ENCODE peak calls at places on chromosome 2, in six cellular contexts. H is LNCaP clone FGC; I is uterus; J is CD8-positive, alpha-beta T cell; V is AG04450; Y is Peyer's patch. M is an unnamed sample.

GRCh38 chr2:85189606-85190270 is 56.5 kb downstream of the TCF7L1 start:
- DNase-seq in I (no peak), H (no peak), J (no peak), Y (no peak), V (no peak), M (no peak)

GRCh38 chr2:164910091-164910899 is 45.0 kb downstream of the SLC38A11 start:
- DNase-seq in I (no peak), J (no peak), V (peak; percentile 33), H (peak; percentile 64), Y (no peak), M (no peak)

GRCh38 chr2:130870779-130871178 is 34.1 kb downstream of the ARHGEF4 start:
- DNase-seq in V (no peak), J (no peak), I (no peak), H (no peak), Y (no peak), M (no peak)

GRCh38 chr2:161947394-161947793 is 126.6 kb downstream of the DPP4 start:
- DNase-seq in J (no peak), Y (no peak), V (no peak), I (no peak), H (no peak), M (no peak)

GRCh38 chr2:58449286-58450010 is 208.3 kb upstream of the FANCL start:
- DNase-seq in Y (no peak), V (no peak), I (no peak), H (no peak), J (no peak), M (no peak)

GRCh38 chr2:178448968-178449661 is 1.9 kb downstream of the PRKRA start:
- DNase-seq in H (no peak), Y (no peak), V (no peak), J (no peak), I (no peak), M (no peak)

GRCh38 chr2:26649992-26650712 is 9.0 kb upstream of the CIB4 start:
- DNase-seq in Y (peak; percentile 24), V (no peak), H (no peak), I (no peak), J (no peak), M (no peak)

GRCh38 chr2:70534183-70534836 is 19.3 kb downstream of the TGFA start:
- DNase-seq in H (no peak), Y (no peak), V (no peak), I (no peak), J (no peak), M (no peak)

GRCh38 chr2:23381498-23381897 is 3.5 kb upstream of the KLHL29 start:
- DNase-seq in H (no peak), I (no peak), J (no peak), V (no peak), Y (no peak), M (no peak)

GRCh38 chr2:215931256-215931903 is 82.0 kb downstream of the MREG start:
- DNase-seq in J (peak; percentile 32), H (peak; percentile 54), Y (no peak), I (peak; percentile 61), V (peak; percentile 38), M (no peak)

GRCh38 chr2:235595420-235596010 is 101.7 kb downstream of the AGAP1 start:
- DNase-seq in H (peak; percentile 36), Y (peak; percentile 74), I (peak; percentile 73), V (peak; percentile 51), J (no peak), M (peak; percentile 23)

GRCh38 chr2:235591921-235592320 is 98.1 kb downstream of the AGAP1 start:
- DNase-seq in H (no peak), I (no peak), V (no peak), Y (no peak), J (no peak), M (no peak)

GRCh38 chr2:235592430-235592829 is 98.6 kb downstream of the AGAP1 start:
- DNase-seq in I (no peak), H (no peak), V (no peak), Y (no peak), J (no peak), M (no peak)

GRCh38 chr2:235594964-235595363 is 101.1 kb downstream of the AGAP1 start:
- DNase-seq in I (no peak), V (no peak), Y (no peak), H (no peak), J (no peak), M (no peak)

GRCh38 chr2:235594041-235594440 is 100.2 kb downstream of the AGAP1 start:
- DNase-seq in I (no peak), J (no peak), V (peak; percentile 73), H (peak; percentile 57), Y (no peak), M (no peak)
- TF ChIP-seq CTCF in I (peak; percentile 58), J (peak; percentile 44), V (peak; percentile 72), H (peak; percentile 54), Y (peak; percentile 76), M (peak; percentile 60)

GRCh38 chr2:31079665-31080064 is 58.6 kb downstream of the GALNT14 start:
- DNase-seq in I (no peak), J (no peak), Y (no peak), H (no peak), V (no peak), M (no peak)
- TF ChIP-seq CTCF in I (no peak), J (no peak), Y (no peak), H (peak; percentile 4), V (peak; percentile 30), M (no peak)

DNA sequence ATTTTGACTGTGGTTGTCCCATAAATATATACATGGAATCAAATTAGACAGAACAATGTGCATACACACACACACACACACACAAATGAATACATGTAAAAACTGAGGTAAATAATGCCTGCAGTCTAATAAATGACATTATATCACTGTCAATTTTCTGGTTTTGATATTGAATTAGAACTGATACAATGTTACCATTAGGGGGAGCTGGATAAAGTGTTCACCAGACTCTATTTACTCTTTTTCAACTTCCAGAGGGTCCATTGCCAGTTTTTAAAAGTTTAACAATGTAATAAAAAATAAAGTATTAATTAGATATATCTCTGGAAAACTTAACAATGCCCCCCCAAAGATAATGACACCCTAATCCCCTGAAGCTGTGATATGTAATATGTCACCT is 1666.8 kb upstream of the TMEFF2 start:
- DNase-seq in I (no peak), Y (no peak), J (no peak), H (no peak), V (no peak), M (no peak)
- TF ChIP-seq CTCF in I (no peak), Y (no peak), J (no peak), H (no peak), V (no peak), M (no peak)

GRCh38 chr2:43219383-43220228 is 6.8 kb downstream of the ZFP36L2 start:
- DNase-seq in Y (peak; percentile 96), V (no peak), J (peak; percentile 89), H (peak; percentile 39), I (peak; percentile 87), M (no peak)
- TF ChIP-seq CTCF in Y (no peak), V (no peak), J (no peak), H (no peak), I (no peak), M (no peak)

DNA sequence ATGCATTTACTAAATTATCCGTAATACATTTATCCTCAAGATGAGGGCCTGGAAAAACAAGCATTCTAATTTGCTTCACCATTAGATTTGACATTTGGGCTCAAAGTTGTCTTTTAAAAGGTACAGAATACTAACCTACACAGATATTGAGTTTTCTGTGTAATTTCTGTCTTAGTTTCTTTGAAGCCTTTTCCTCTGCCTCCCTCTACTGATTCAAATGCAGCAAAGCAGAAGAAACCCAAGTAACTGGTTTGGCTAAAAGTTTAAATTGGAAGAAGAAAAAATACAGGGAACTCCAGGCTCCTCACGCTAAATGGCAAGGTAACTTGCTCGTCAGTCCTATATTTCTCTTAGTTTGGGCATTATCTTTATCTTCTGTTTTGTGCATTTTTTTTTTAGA is 53.3 kb upstream of the SLC5A7 start:
- DNase-seq in V (no peak), J (no peak), Y (no peak), I (no peak), H (no peak), M (no peak)
- TF ChIP-seq CTCF in V (peak; percentile 50), J (no peak), Y (no peak), I (peak; percentile 30), H (peak; percentile 68), M (peak; percentile 31)

GRCh38 chr2:185291035-185291647 is 447.5 kb upstream of the FSIP2 start:
- DNase-seq in I (no peak), H (no peak), Y (no peak), J (no peak), V (no peak), M (no peak)
- TF ChIP-seq CTCF in I (peak; percentile 10), H (peak; percentile 27), Y (peak; percentile 78), J (no peak), V (peak; percentile 60), M (peak; percentile 62)

DNA sequence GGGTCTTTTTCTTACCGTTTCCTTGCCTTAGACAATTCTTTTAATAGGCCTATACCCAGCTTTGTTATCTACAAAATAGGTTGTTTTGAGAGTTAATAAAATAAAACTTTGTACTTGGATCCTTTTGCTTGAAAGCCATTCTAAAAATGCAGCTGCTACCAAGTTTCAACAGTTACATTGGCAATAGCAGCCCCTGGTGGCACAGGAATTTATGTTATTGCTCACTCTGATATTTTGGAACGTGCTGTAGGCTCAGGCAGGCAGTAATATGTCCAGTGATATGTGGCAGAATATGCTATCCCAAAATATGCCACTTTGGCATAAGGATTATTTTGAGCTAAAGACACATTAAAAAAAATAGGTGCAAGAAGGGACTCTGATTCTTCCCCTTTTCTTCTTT is 6.7 kb upstream of the COMMD1 start:
- DNase-seq in H (no peak), V (no peak), I (no peak), J (no peak), Y (no peak), M (no peak)
- TF ChIP-seq CTCF in H (peak; percentile 65), V (peak; percentile 60), I (no peak), J (no peak), Y (peak; percentile 32), M (peak; percentile 58)

DNA sequence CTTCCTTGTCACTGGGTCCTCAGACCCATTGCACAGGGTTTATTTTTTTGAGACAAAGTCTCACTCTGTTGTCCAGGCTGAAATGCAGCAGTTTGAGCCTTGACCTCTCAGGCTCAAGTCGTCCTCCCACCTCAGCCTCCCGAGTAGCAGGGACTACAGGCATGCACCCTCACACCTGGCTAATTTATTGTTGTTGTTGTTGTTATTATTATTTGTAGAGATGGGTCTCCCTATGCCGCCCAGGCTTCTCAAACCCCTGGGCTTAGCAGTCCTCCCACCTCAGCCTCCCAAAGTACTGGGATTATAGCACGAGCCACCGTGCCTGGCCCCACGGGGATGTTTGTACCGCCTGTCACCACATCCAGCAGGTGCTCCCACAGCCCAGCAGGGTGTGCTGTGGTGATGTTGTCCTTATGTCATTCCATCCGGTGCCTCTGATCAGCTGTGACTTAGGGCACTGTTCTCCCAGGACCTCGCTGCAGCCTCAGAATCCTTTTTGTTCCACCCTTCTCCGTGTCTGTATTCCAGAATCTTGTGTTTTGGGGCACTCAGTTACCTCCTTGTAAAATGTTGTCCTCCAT is 182.3 kb downstream of the INO80D start:
- DNase-seq in J (no peak), H (no peak), I (no peak), Y (peak; percentile 74), V (no peak), M (no peak)
- TF ChIP-seq CTCF in J (no peak), H (peak; percentile 33), I (no peak), Y (peak; percentile 86), V (peak; percentile 10), M (peak; percentile 18)